ENCODE peak calls at places on chromosomes 16 and 17, in seven cellular contexts. E is IMR-90; S is HT1080; L is NCI-H226; B is HCEC 1CT; I is thyroid gland; Q is stimulated activated CD4-positive, alpha-beta T cell treated with anti-CD3 and anti-CD28 coated beads, Interleukin-2, amount 100 ng/mL, for 48 hours. J is an unnamed sample.

GRCh38 chr16:68247400-68247799 is 2.2 kb downstream of the PLA2G15 start:
- DNase-seq in E (no peak), S (no peak), L (no peak), B (no peak), I (no peak), Q (no peak), J (no peak)

GRCh38 chr17:66432558-66432957 is 130.1 kb downstream of the PRKCA start:
- DNase-seq in E (no peak), S (no peak), L (no peak), B (no peak), I (no peak), Q (no peak), J (no peak)

GRCh38 chr17:28563475-28563874 is 7.8 kb downstream of the PIGS start:
- DNase-seq in E (peak), S (no peak), L (peak), B (peak), I (peak), Q (no peak), J (no peak)

GRCh38 chr16:23803591-23804123 is 32.1 kb upstream of the PRKCB start:
- DNase-seq in E (peak), S (peak), L (peak), B (peak), I (peak), Q (peak), J (peak)

GRCh38 chr16:88747588-88748301 is 37.3 kb downstream of the PIEZO1 start:
- DNase-seq in E (no peak), S (no peak), L (peak), B (peak), I (no peak), Q (peak), J (no peak)

GRCh38 chr16:12366313-12366712 is 389.8 kb downstream of the SNX29 start:
- DNase-seq in E (no peak), S (no peak), L (no peak), B (no peak), I (no peak), Q (no peak), J (no peak)

GRCh38 chr16:3656491-3657468 is 2.3 kb downstream of the DNASE1 start:
- DNase-seq in E (no peak), S (no peak), L (no peak), B (peak), I (no peak), Q (no peak), J (no peak)

GRCh38 chr17:5035356-5035755 is at the start of gene SLC52A1:
- DNase-seq in E (no peak), S (no peak), L (no peak), B (no peak), I (peak), Q (no peak), J (no peak)

GRCh38 chr17:77875881-77876509 is 82.5 kb upstream of the TNRC6C start:
- DNase-seq in E (peak), S (peak), L (peak), B (no peak), I (no peak), Q (no peak), J (no peak)

GRCh38 chr17:29124931-29125270 is 55.3 kb downstream of the MYO18A start:
- DNase-seq in E (no peak), S (peak), L (peak), B (no peak), I (peak), Q (no peak), J (peak)

GRCh38 chr16:58022601-58023371 is 2.8 kb upstream of the MMP15 start:
- DNase-seq in E (peak), S (peak), L (peak), B (peak), I (peak), Q (no peak), J (peak)